ENCODE peak calls at places on chromosomes 11 and 22, in eight cellular contexts. U, X, R, H, E, Y, O and J are unnamed samples.
A peak's percentile ranks its signal among the peaks of the same experiment; 100 is the strongest.

GRCh38 chr11:34351051-34351450 is 6.8 kb downstream of the ABTB2 start:
- DNase-seq in U (no peak), X (no peak), R (no peak), H (no peak), E (no peak), Y (no peak), O (no peak), J (no peak)

GRCh38 chr11:91239359-91239758 is 985.3 kb upstream of the FAT3 start:
- DNase-seq in U (no peak), X (no peak), R (no peak), H (no peak), E (no peak), Y (no peak), O (no peak), J (no peak)

GRCh38 chr22:43471186-43471585 is 59.4 kb downstream of the MPPED1 start:
- DNase-seq in U (no peak), X (no peak), R (no peak), H (no peak), E (no peak), Y (no peak), O (no peak), J (no peak)

GRCh38 chr11:57456960-57457642 is 3.2 kb upstream of the RTN4RL2 start:
- DNase-seq in U (peak; percentile 89), X (peak; percentile 94), R (peak; percentile 89), H (peak; percentile 91), E (peak; percentile 98), Y (peak; percentile 24), O (peak; percentile 93), J (peak; percentile 91)

GRCh38 chr11:70933986-70934583 is 318.3 kb downstream of the SHANK2 start:
- DNase-seq in U (no peak), X (peak; percentile 26), R (no peak), H (no peak), E (no peak), Y (no peak), O (peak; percentile 88), J (no peak)

GRCh38 chr11:121762820-121763219 is 310.1 kb upstream of the SORL1-AS1 start:
- DNase-seq in U (no peak), X (no peak), R (no peak), H (no peak), E (no peak), Y (no peak), O (peak; percentile 22), J (no peak)

GRCh38 chr22:23072035-23072910 is 2.0 kb downstream of the GNAZ start:
- DNase-seq in U (no peak), X (peak; percentile 45), R (peak; percentile 5), H (no peak), E (peak; percentile 70), Y (no peak), O (no peak), J (no peak)

GRCh38 chr11:9219115-9219514 is 46.0 kb downstream of the DENND5A start:
- DNase-seq in U (no peak), X (no peak), R (no peak), H (peak; percentile 18), E (no peak), Y (no peak), O (no peak), J (no peak)

GRCh38 chr11:27722117-27722844 is 22.0 kb upstream of the BDNF start:
- DNase-seq in U (no peak), X (no peak), R (no peak), H (no peak), E (no peak), Y (no peak), O (no peak), J (no peak)

GRCh38 chr11:129996113-129996870 is 6.3 kb downstream of the PRDM10 start:
- DNase-seq in U (no peak), X (no peak), R (no peak), H (no peak), E (no peak), Y (no peak), O (no peak), J (no peak)

GRCh38 chr11:112280268-112281126 is 19.8 kb upstream of the PLET1 start:
- DNase-seq in U (peak; percentile 75), X (peak; percentile 58), R (peak; percentile 74), H (peak; percentile 79), E (peak; percentile 90), Y (no peak), O (peak; percentile 66), J (peak; percentile 49)

GRCh38 chr22:23580586-23581251 is 629 bp upstream of the IGLL1 start:
- DNase-seq in U (no peak), X (no peak), R (no peak), H (no peak), E (no peak), Y (no peak), O (no peak), J (no peak)

GRCh38 chr11:119684361-119685072 is 44.5 kb downstream of the NECTIN1 start:
- DNase-seq in U (no peak), X (no peak), R (peak; percentile 63), H (peak; percentile 10), E (no peak), Y (no peak), O (no peak), J (peak; percentile 85)

DNA sequence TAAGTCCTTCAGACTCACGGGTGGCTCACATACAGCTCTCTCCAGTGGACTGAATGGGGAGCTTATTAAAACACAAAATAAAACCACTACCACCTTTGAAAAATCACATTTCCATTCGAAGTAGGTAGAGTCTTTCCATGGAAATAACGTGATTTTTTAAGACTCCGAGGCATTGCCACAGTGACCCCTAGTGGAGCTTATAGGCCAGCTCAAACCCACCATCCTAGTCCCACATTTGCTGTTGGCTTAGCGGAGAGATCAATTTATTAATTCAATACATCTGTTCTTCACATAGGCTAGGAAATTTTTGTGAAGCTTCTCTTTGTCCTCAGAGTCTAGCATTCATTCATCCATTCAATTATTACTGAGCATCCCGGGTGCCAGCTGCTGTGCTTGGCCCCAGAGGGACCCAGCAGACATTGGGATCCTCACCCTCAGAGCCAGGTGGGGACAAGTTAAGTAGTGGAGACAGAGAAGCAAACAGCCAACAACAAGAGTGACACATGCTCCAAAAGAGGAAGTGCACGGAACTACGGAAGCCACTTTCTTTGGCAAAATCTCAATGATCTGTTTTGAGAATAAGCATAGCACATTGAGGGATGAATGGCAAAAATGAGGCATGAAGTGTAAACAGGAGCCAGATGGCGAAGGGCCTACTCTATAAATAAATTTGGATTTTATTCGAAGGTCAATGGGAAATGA is 10.2 kb upstream of the P4HA3 start:
- DNase-seq in U (no peak), X (no peak), R (no peak), H (peak; percentile 64), E (no peak), Y (no peak), O (no peak), J (no peak)
- TF ChIP-seq POLR2A in U (no peak), X (no peak), R (no peak), H (no peak), E (no peak), Y (no peak), O (no peak), J (no peak)

DNA sequence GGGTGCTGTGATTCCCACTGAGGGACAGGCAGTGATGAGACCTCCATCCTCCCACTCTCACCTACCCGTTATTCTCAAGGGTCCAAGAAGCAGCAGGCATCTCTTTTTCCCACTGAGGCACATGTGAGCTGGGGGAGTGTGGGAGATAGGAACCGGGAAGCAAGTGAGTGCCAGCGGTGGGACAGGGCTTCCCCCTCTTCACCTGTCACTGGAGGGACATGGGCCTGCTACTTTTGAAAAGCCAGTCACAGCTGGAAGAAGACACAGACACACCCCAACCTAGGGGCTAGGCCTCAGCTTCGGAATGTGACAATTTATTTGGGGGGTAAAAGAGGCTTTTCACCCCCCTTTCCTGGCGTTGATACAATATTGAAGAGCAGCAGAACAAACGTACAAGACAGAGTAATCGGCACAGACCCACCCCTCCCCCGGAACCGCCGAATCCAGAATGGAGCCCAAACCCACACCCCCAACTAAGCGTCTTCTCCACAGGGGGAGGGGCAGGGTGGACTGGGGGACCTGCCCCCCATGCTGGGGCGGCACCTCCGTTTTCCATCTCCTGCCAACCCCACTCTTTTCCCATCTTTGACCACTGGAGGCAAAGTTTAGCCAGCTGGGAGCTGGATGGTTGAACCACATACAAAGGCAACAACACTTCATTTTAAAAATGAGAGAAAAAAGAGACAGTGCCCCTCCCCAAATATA is 10.7 kb downstream of the CBX6 start:
- DNase-seq in U (no peak), X (peak; percentile 35), R (no peak), H (no peak), E (no peak), Y (no peak), O (no peak), J (no peak)
- TF ChIP-seq POLR2A in U (no peak), X (no peak), R (no peak), H (no peak), E (no peak), Y (no peak), O (no peak), J (no peak)

DNA sequence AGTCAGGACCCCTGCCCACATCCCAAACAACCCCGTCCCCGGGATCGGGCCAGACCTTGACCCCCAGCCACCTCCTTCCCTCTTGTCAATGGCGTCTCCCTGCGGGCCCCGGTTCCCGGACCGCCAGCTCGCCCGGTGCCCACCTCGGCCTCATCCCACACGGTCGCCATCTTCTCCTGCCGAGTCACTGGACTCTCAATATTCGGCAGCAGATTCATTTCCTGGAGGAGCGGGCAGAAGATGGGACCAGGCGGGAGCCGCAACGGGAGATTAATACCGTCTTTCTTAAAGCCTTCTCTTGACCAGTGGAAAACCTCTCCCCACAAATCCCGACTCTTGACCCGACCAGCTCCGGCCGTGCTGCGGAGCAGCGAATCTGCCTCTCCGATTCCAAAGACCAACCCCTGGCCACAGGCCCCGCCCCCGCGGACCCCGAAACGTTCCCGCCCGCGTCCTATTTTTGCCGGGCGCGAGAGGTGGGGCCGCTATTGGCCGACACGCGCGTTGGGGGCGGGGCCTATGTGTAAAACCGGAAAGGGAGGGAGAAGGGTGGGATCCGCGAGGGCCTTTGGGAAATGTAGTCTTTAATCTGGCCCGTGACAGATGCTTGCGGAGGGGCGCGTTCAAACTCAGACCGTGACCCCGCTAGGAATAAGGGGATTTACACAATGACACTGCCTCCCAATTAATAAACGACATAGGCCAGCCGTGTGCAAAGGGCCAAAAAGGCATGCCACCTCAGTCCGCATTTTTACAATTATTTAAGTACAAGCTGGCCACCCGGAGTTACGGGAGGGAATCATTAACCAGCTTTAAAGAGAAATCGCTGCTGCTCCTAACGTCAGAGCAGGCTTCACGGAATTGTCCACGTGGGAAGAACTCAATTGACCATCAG is at the start of gene PSMC3:
- DNase-seq in U (peak; percentile 99), X (peak; percentile 98), R (peak; percentile 98), H (peak; percentile 97), E (peak; percentile 100), Y (peak; percentile 85), O (peak; percentile 99), J (peak; percentile 82)
- TF ChIP-seq POLR2A in U (peak; percentile 94), X (peak; percentile 66), R (peak; percentile 55), H (peak; percentile 49), E (peak; percentile 3), Y (no peak), O (peak; percentile 54), J (peak; percentile 70)

GRCh38 chr11:73217810-73218105 is 323 bp upstream of the P2RY2 start:
- DNase-seq in U (no peak), X (no peak), R (no peak), H (no peak), E (no peak), Y (no peak), O (no peak), J (no peak)

GRCh38 chr11:73219396-73220285 is 1.6 kb downstream of the P2RY2 start:
- DNase-seq in U (no peak), X (no peak), R (no peak), H (no peak), E (no peak), Y (no peak), O (no peak), J (no peak)

GRCh38 chr11:73217131-73217809 is 811 bp upstream of the P2RY2 start:
- DNase-seq in U (no peak), X (no peak), R (peak; percentile 54), H (no peak), E (no peak), Y (no peak), O (peak; percentile 72), J (no peak)

GRCh38 chr11:73218830-73219215 is 742 bp downstream of the P2RY2 start:
- DNase-seq in U (no peak), X (no peak), R (no peak), H (no peak), E (no peak), Y (no peak), O (no peak), J (no peak)

GRCh38 chr11:73218106-73218829 is at the start of gene P2RY2:
- DNase-seq in U (peak; percentile 66), X (peak; percentile 93), R (peak; percentile 93), H (peak; percentile 72), E (peak; percentile 92), Y (no peak), O (peak; percentile 93), J (no peak)
- TF ChIP-seq POLR2A in U (peak; percentile 48), X (peak; percentile 69), R (peak; percentile 51), H (peak; percentile 79), E (no peak), Y (no peak), O (peak; percentile 82), J (no peak)